ENCODE peak calls at places on chromosomes 4 and X, in nine cellular contexts. X, E, P, U, B, T, H, L and K are unnamed samples.
A peak's percentile ranks its signal among the peaks of the same experiment; 100 is the strongest.

GRCh38 chr4:120995611-120996010 is 73.1 kb upstream of the PRDM5 start:
- DNase-seq in X (no peak), E (no peak), P (no peak), U (no peak), B (no peak), T (no peak), H (no peak), L (no peak), K (no peak)

GRCh38 chrX:21700967-21701366 is 42.8 kb upstream of the KLHL34 start:
- DNase-seq in X (no peak), E (no peak), P (no peak), U (no peak), B (no peak), T (no peak), H (no peak), L (no peak), K (no peak)

GRCh38 chr4:13700196-13701140 is 72.9 kb upstream of the BOD1L1 start:
- DNase-seq in X (peak; percentile 65), E (no peak), P (no peak), U (peak; percentile 86), B (peak; percentile 51), T (no peak), H (no peak), L (no peak), K (no peak)

GRCh38 chr4:75892508-75892907 is 9.7 kb downstream of the PPEF2 start:
- DNase-seq in X (no peak), E (no peak), P (peak; percentile 16), U (no peak), B (no peak), T (no peak), H (peak; percentile 71), L (no peak), K (no peak)

GRCh38 chr4:154565704-154566103 is 2.9 kb downstream of the FGB start:
- DNase-seq in X (no peak), E (no peak), P (no peak), U (no peak), B (no peak), T (no peak), H (no peak), L (no peak), K (no peak)

GRCh38 chr4:99683913-99684312 is 26.3 kb upstream of the C4orf54 start:
- DNase-seq in X (no peak), E (no peak), P (no peak), U (no peak), B (no peak), T (no peak), H (no peak), L (no peak), K (no peak)

GRCh38 chrX:9781941-9782340 is 4.3 kb upstream of the SHROOM2 start:
- DNase-seq in X (no peak), E (no peak), P (no peak), U (no peak), B (no peak), T (no peak), H (no peak), L (no peak), K (no peak)

GRCh38 chr4:1449475-1449832 is 43.2 kb upstream of the NKX1-1 start:
- DNase-seq in X (no peak), E (no peak), P (no peak), U (no peak), B (no peak), T (no peak), H (no peak), L (peak; percentile 14), K (no peak)

GRCh38 chr4:183905593-183906485 is 732 bp downstream of the STOX2 start:
- DNase-seq in X (peak; percentile 40), E (no peak), P (no peak), U (peak; percentile 47), B (peak; percentile 48), T (no peak), H (peak; percentile 93), L (peak; percentile 45), K (no peak)

GRCh38 chr4:88794087-88794486 is 96.5 kb upstream of the NAP1L5 start:
- DNase-seq in X (no peak), E (no peak), P (no peak), U (no peak), B (no peak), T (no peak), H (no peak), L (no peak), K (no peak)

GRCh38 chr4:88794952-88795351 is 97.3 kb upstream of the NAP1L5 start:
- DNase-seq in X (no peak), E (no peak), P (no peak), U (peak; percentile 33), B (no peak), T (no peak), H (no peak), L (no peak), K (no peak)

GRCh38 chr4:88793473-88793872 is 95.8 kb upstream of the NAP1L5 start:
- DNase-seq in X (no peak), E (no peak), P (no peak), U (no peak), B (no peak), T (no peak), H (no peak), L (no peak), K (no peak)

GRCh38 chr4:88797725-88798124 is 100.1 kb upstream of the NAP1L5 start:
- DNase-seq in X (no peak), E (no peak), P (no peak), U (no peak), B (no peak), T (no peak), H (no peak), L (no peak), K (no peak)

DNA sequence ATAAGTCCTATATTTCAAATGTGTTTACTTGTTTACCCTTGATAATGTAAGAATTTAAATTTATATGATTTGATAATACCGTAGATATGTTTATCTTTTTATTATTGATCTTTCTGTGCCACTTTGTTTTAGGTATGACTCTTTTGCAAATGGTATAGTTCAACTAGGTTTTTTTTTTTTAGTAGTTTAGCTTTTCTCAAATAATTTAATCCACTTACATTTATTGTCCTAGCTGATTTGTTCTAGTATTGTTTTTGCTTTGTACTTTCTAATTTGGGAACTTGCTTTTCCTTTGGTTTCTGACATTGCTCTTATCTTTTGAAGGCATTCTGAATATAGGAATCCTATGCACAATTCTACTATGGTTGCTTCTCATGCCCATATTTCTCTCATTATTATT is 98.9 kb upstream of the NAP1L5 start:
- DNase-seq in X (no peak), E (no peak), P (no peak), U (no peak), B (no peak), T (no peak), H (no peak), L (no peak), K (no peak)
- H3K4me3 ChIP-seq in X (no peak overlapping the region), E (no peak overlapping the region), P (no peak overlapping the region), U (no peak overlapping the region), B (no peak overlapping the region), T (no peak overlapping the region), H (no peak overlapping the region), L (no peak overlapping the region), K (no peak overlapping the region)

DNA sequence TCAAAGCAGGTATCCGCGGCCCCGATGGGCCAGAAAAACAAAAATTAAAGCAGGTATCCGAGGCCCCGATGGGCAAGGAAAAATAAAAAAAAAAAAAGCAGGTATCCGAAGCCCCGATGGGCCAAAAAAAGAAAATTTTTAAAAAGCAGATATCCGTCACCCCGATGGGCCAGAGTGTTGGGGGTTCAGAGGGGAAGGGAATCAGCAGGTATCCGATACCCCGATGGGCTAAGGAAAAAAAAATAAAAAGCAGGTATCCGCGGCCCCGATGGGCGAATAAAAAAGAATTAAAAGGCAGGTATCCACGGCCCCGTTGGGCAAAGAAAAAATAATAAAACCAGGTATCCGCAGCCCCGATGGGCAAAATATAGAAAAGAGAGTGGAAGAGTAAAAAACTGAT is 289.0 kb downstream of the CHIC1 start:
- DNase-seq in X (no peak), E (no peak), P (no peak), U (no peak), B (no peak), T (no peak), H (no peak), L (no peak), K (no peak)
- H3K4me3 ChIP-seq in X (no peak overlapping the region), E (peak overlapping the region; percentile 67), P (peak overlapping the region; percentile 63), U (no peak overlapping the region), B (no peak overlapping the region), T (no peak overlapping the region), H (no peak overlapping the region), L (peak overlapping the region; percentile 54), K (no peak overlapping the region)

GRCh38 chr4:119728692-119729593 is 100.3 kb upstream of the PDE5A start:
- DNase-seq in X (peak; percentile 59), E (no peak), P (no peak), U (peak; percentile 78), B (peak; percentile 11), T (no peak), H (no peak), L (no peak), K (no peak)

GRCh38 chr4:119729815-119730643 is 101.4 kb upstream of the PDE5A start:
- DNase-seq in X (peak; percentile 85), E (no peak), P (peak; percentile 0), U (peak; percentile 93), B (peak; percentile 85), T (no peak), H (no peak), L (peak; percentile 55), K (no peak)

GRCh38 chr4:119725688-119726330 is 97.2 kb upstream of the PDE5A start:
- DNase-seq in X (peak; percentile 33), E (no peak), P (no peak), U (peak; percentile 53), B (peak; percentile 35), T (no peak), H (no peak), L (no peak), K (no peak)

GRCh38 chr4:119726505-119726904 is 97.9 kb upstream of the PDE5A start:
- DNase-seq in X (no peak), E (no peak), P (no peak), U (peak; percentile 31), B (no peak), T (no peak), H (no peak), L (no peak), K (no peak)

GRCh38 chr4:119728185-119728584 is 99.6 kb upstream of the PDE5A start:
- DNase-seq in X (no peak), E (no peak), P (no peak), U (peak; percentile 47), B (no peak), T (no peak), H (no peak), L (no peak), K (no peak)
- H3K4me3 ChIP-seq in X (no peak overlapping the region), E (no peak overlapping the region), P (no peak overlapping the region), U (no peak overlapping the region), B (no peak overlapping the region), T (no peak overlapping the region), H (no peak overlapping the region), L (no peak overlapping the region), K (no peak overlapping the region)

GRCh38 chrX:134177527-134177926 is 59.5 kb upstream of the CCDC160 start:
- DNase-seq in X (no peak), E (no peak), P (no peak), U (no peak), B (no peak), T (no peak), H (peak; percentile 10), L (no peak), K (no peak)
- H3K4me3 ChIP-seq in X (no peak overlapping the region), E (no peak overlapping the region), P (no peak overlapping the region), U (no peak overlapping the region), B (no peak overlapping the region), T (no peak overlapping the region), H (no peak overlapping the region), L (no peak overlapping the region), K (no peak overlapping the region)